ENCODE peak calls at places on chromosomes 1 and 21, in five cellular contexts. O is COLO829; E is HFF-Myc; D is Right ventricle myocardium superior; V is effector memory CD8-positive, alpha-beta T cell. H is an unnamed sample.

GRCh38 chr1:94873520-94874351 is 53.2 kb downstream of the CNN3 start:
- DNase-seq in O (no peak), E (no peak), D (no peak), V (no peak), H (no peak)

GRCh38 chr1:156295391-156295947 is at the start of gene GLMP:
- DNase-seq in O (peak; percentile 78), E (no peak), D (peak; percentile 85), V (peak; percentile 31), H (peak; percentile 75)

GRCh38 chr1:228979325-228979699 is 244.0 kb downstream of the RHOU start:
- DNase-seq in O (no peak), E (no peak), D (no peak), V (no peak), H (no peak)

GRCh38 chr1:2543543-2544092 is 12.6 kb upstream of the TNFRSF14 start:
- DNase-seq in O (no peak), E (no peak), D (no peak), V (peak; percentile 51), H (no peak)

GRCh38 chr1:1054099-1054700 is 19.9 kb downstream of the RNF223 start:
- DNase-seq in O (no peak), E (no peak), D (no peak), V (no peak), H (no peak)

GRCh38 chr1:34975312-34975711 is 9.8 kb downstream of the TMEM35B start:
- DNase-seq in O (no peak), E (no peak), D (no peak), V (no peak), H (no peak)

GRCh38 chr21:46150491-46151121 is 4.8 kb downstream of the FTCD start:
- DNase-seq in O (no peak), E (no peak), D (peak; percentile 39), V (no peak), H (peak; percentile 10)

GRCh38 chr1:116832932-116833578 is 76.7 kb upstream of the PTGFRN start:
- DNase-seq in O (no peak), E (no peak), D (no peak), V (no peak), H (no peak)

GRCh38 chr1:93815738-93816110 is 63.3 kb downstream of the DNTTIP2 start:
- DNase-seq in O (no peak), E (no peak), D (no peak), V (no peak), H (no peak)

GRCh38 chr1:158930504-158930903 is 848 bp upstream of the PYHIN1 start:
- DNase-seq in O (no peak), E (no peak), D (no peak), V (peak; percentile 42), H (no peak)

GRCh38 chr1:89100366-89100765 is 25.5 kb downstream of the GBP2 start:
- DNase-seq in O (no peak), E (no peak), D (no peak), V (no peak), H (no peak)

GRCh38 chr1:55313903-55314302 is 98.7 kb upstream of the USP24 start:
- DNase-seq in O (peak; percentile 53), E (no peak), D (no peak), V (no peak), H (no peak)

GRCh38 chr1:161009602-161010211 is 11.2 kb downstream of the F11R start:
- DNase-seq in O (no peak), E (no peak), D (no peak), V (no peak), H (no peak)